ENCODE peak calls at places on chromosomes 3 and 15, in five cellular contexts. One of them, this sample, is unnamed.
A peak's percentile ranks its signal among the peaks of the same experiment; 100 is the strongest.

GRCh38 chr3:115254492-115255196 is 107.6 kb upstream of the ZBTB20 start:
- DNase-seq in upper lobe of right lung: peak; percentile 54
- DNase-seq in PC-9: no peak
- DNase-seq in hepatocyte: no peak
- DNase-seq in tibial artery: no peak
- DNase-seq in this sample: no peak

GRCh38 chr15:66505430-66505811 is 295 bp downstream of the ZWILCH start:
- DNase-seq in hepatocyte: no peak
- DNase-seq in tibial artery: no peak
- DNase-seq in upper lobe of right lung: no peak
- DNase-seq in PC-9: no peak
- DNase-seq in this sample: no peak

GRCh38 chr3:82000773-82001172 is 239.3 kb upstream of the GBE1 start:
- DNase-seq in upper lobe of right lung: no peak
- DNase-seq in PC-9: no peak
- DNase-seq in hepatocyte: no peak
- DNase-seq in tibial artery: no peak
- DNase-seq in this sample: no peak

GRCh38 chr15:81225161-81225671 is 28.5 kb downstream of the IL16 start:
- DNase-seq in PC-9: no peak
- DNase-seq in hepatocyte: no peak
- DNase-seq in upper lobe of right lung: peak; percentile 71
- DNase-seq in tibial artery: peak; percentile 78
- DNase-seq in this sample: no peak

GRCh38 chr15:77535845-77536244 is 96.9 kb downstream of the LINGO1 start:
- DNase-seq in upper lobe of right lung: peak; percentile 15
- DNase-seq in PC-9: no peak
- DNase-seq in hepatocyte: no peak
- DNase-seq in tibial artery: no peak
- DNase-seq in this sample: no peak

GRCh38 chr3:24829011-24829581 is 334.4 kb upstream of the THRB start:
- DNase-seq in PC-9: no peak
- DNase-seq in hepatocyte: peak; percentile 78
- DNase-seq in tibial artery: no peak
- DNase-seq in upper lobe of right lung: peak; percentile 81
- DNase-seq in this sample: no peak

GRCh38 chr3:152405915-152406802 is 137.4 kb downstream of the MBNL1 start:
- DNase-seq in PC-9: peak; percentile 83
- DNase-seq in hepatocyte: peak; percentile 28
- DNase-seq in tibial artery: no peak
- DNase-seq in upper lobe of right lung: no peak
- DNase-seq in this sample: no peak

GRCh38 chr15:77415450-77416448 is 4.2 kb downstream of the PEAK1 start:
- DNase-seq in hepatocyte: no peak
- DNase-seq in tibial artery: peak; percentile 68
- DNase-seq in upper lobe of right lung: no peak
- DNase-seq in PC-9: no peak
- DNase-seq in this sample: no peak

GRCh38 chr3:62134061-62134496 is 239.3 kb downstream of the FEZF2 start:
- DNase-seq in PC-9: peak; percentile 62
- DNase-seq in tibial artery: peak; percentile 39
- DNase-seq in upper lobe of right lung: no peak
- DNase-seq in hepatocyte: no peak
- DNase-seq in this sample: no peak

GRCh38 chr3:23807161-23808015 is 1.6 kb downstream of the UBE2E1 start:
- DNase-seq in upper lobe of right lung: no peak
- DNase-seq in hepatocyte: peak; percentile 8
- DNase-seq in PC-9: no peak
- DNase-seq in tibial artery: peak; percentile 23
- DNase-seq in this sample: no peak

GRCh38 chr3:34948431-34948971 is 690.8 kb upstream of the ARPP21 start:
- DNase-seq in hepatocyte: no peak
- DNase-seq in tibial artery: no peak
- DNase-seq in upper lobe of right lung: no peak
- DNase-seq in PC-9: no peak
- DNase-seq in this sample: no peak

GRCh38 chr15:91627473-91628309 is 225.8 kb upstream of the SLCO3A1 start:
- DNase-seq in tibial artery: no peak
- DNase-seq in hepatocyte: peak; percentile 8
- DNase-seq in PC-9: peak; percentile 46
- DNase-seq in upper lobe of right lung: no peak
- DNase-seq in this sample: no peak

GRCh38 chr3:172512363-172512762 is 10.9 kb downstream of the TNFSF10 start:
- DNase-seq in tibial artery: peak; percentile 64
- DNase-seq in upper lobe of right lung: peak; percentile 86
- DNase-seq in PC-9: no peak
- DNase-seq in hepatocyte: no peak
- DNase-seq in this sample: no peak

GRCh38 chr15:42120285-42120684 is 25.9 kb upstream of the PLA2G4D start:
- DNase-seq in PC-9: no peak
- DNase-seq in tibial artery: no peak
- DNase-seq in upper lobe of right lung: no peak
- DNase-seq in hepatocyte: no peak
- DNase-seq in this sample: no peak

GRCh38 chr15:57736591-57736990 is 30.1 kb downstream of the POLR2M start:
- DNase-seq in PC-9: no peak
- DNase-seq in tibial artery: no peak
- DNase-seq in hepatocyte: no peak
- DNase-seq in upper lobe of right lung: no peak
- DNase-seq in this sample: no peak

GRCh38 chr15:55774113-55774970 is 31.4 kb upstream of the PRTG start:
- DNase-seq in tibial artery: peak; percentile 33
- DNase-seq in hepatocyte: peak; percentile 44
- DNase-seq in upper lobe of right lung: no peak
- DNase-seq in PC-9: no peak
- DNase-seq in this sample: no peak

GRCh38 chr3:48952510-48953118 is 34.0 kb downstream of the ARIH2 start:
- DNase-seq in hepatocyte: peak; percentile 56
- DNase-seq in PC-9: no peak
- DNase-seq in tibial artery: no peak
- DNase-seq in upper lobe of right lung: no peak
- DNase-seq in this sample: peak; percentile 11

GRCh38 chr3:149481491-149481890 is 7.0 kb downstream of the TM4SF4 start:
- DNase-seq in tibial artery: no peak
- DNase-seq in upper lobe of right lung: no peak
- DNase-seq in PC-9: no peak
- DNase-seq in hepatocyte: no peak
- DNase-seq in this sample: no peak

DNA sequence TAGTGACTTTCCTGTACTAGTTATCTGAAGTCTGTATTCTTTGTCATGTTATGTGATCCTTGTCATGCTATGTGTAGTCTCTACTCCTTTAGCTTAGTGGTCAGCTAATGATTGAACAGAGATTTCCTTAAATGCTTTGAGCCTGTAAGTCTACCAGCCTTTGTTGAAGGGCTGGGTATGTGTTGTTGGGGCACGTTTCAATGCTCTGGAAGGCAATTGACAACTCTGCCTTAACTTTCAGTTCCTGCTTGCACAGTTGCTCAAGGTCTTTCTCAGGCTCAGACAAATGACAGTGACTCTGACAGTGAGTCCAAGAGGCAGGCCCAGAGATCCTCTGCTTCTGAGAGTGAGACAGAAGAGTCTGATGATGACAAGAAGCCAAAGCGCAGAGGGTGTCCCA is 89.3 kb downstream of the CHD2 start:
- DNase-seq in hepatocyte: no peak
- DNase-seq in PC-9: no peak
- DNase-seq in upper lobe of right lung: no peak
- DNase-seq in tibial artery: no peak
- DNase-seq in this sample: no peak
- H3K27ac ChIP-seq in hepatocyte: no peak overlapping the region
- H3K27ac ChIP-seq in PC-9: no peak overlapping the region
- H3K27ac ChIP-seq in upper lobe of right lung: no peak overlapping the region
- H3K27ac ChIP-seq in tibial artery: no peak overlapping the region
- H3K27ac ChIP-seq in this sample: no peak overlapping the region

GRCh38 chr15:61834076-61834697 is 226.1 kb downstream of the VPS13C start:
- DNase-seq in hepatocyte: peak; percentile 89
- DNase-seq in PC-9: peak; percentile 47
- DNase-seq in tibial artery: peak; percentile 88
- DNase-seq in upper lobe of right lung: peak; percentile 87
- DNase-seq in this sample: peak; percentile 41
- TF ChIP-seq CTCF in hepatocyte: peak; percentile 92
- TF ChIP-seq CTCF in PC-9: peak; percentile 89
- TF ChIP-seq CTCF in tibial artery: peak; percentile 91
- TF ChIP-seq CTCF in upper lobe of right lung: peak; percentile 98
- TF ChIP-seq CTCF in this sample: peak; percentile 92

GRCh38 chr3:142523921-142524566 is 54.5 kb downstream of the ATR start:
- DNase-seq in hepatocyte: no peak
- DNase-seq in upper lobe of right lung: no peak
- DNase-seq in PC-9: no peak
- DNase-seq in tibial artery: no peak
- DNase-seq in this sample: no peak
- H3K27me3 ChIP-seq in hepatocyte: no peaks in the 10 kb centered on the region
- H3K27me3 ChIP-seq in upper lobe of right lung: no peaks in the 10 kb centered on the region
- H3K27me3 ChIP-seq in PC-9: no peaks in the 10 kb centered on the region
- H3K27me3 ChIP-seq in tibial artery: no peaks in the 10 kb centered on the region
- H3K27me3 ChIP-seq in this sample: no peaks in the 10 kb centered on the region

GRCh38 chr3:138361561-138361971 is 13.2 kb downstream of the MRAS start:
- DNase-seq in PC-9: no peak
- DNase-seq in tibial artery: no peak
- DNase-seq in hepatocyte: no peak
- DNase-seq in upper lobe of right lung: peak; percentile 39
- DNase-seq in this sample: no peak

GRCh38 chr3:138359137-138359536 is 10.8 kb downstream of the MRAS start:
- DNase-seq in tibial artery: no peak
- DNase-seq in hepatocyte: no peak
- DNase-seq in PC-9: no peak
- DNase-seq in upper lobe of right lung: no peak
- DNase-seq in this sample: no peak

GRCh38 chr3:138361193-138361525 is 12.8 kb downstream of the MRAS start:
- DNase-seq in tibial artery: no peak
- DNase-seq in PC-9: no peak
- DNase-seq in hepatocyte: no peak
- DNase-seq in upper lobe of right lung: peak; percentile 30
- DNase-seq in this sample: no peak

GRCh38 chr3:138359549-138360271 is 11.3 kb downstream of the MRAS start:
- DNase-seq in hepatocyte: no peak
- DNase-seq in tibial artery: no peak
- DNase-seq in upper lobe of right lung: no peak
- DNase-seq in PC-9: no peak
- DNase-seq in this sample: no peak

GRCh38 chr3:138360272-138361192 is 12.2 kb downstream of the MRAS start:
- DNase-seq in tibial artery: no peak
- DNase-seq in PC-9: no peak
- DNase-seq in upper lobe of right lung: peak; percentile 27
- DNase-seq in hepatocyte: no peak
- DNase-seq in this sample: no peak
- H3K27ac ChIP-seq in tibial artery: no peak overlapping the region
- H3K27ac ChIP-seq in PC-9: no peak overlapping the region
- H3K27ac ChIP-seq in upper lobe of right lung: no peak overlapping the region
- H3K27ac ChIP-seq in hepatocyte: no peak overlapping the region
- H3K27ac ChIP-seq in this sample: no peak overlapping the region

GRCh38 chr3:46496745-46497555 is 826 bp upstream of the RTP3 start:
- DNase-seq in tibial artery: no peak
- DNase-seq in PC-9: no peak
- DNase-seq in hepatocyte: no peak
- DNase-seq in upper lobe of right lung: no peak
- DNase-seq in this sample: no peak
- TF ChIP-seq CTCF in tibial artery: no peak
- TF ChIP-seq CTCF in PC-9: peak; percentile 49
- TF ChIP-seq CTCF in hepatocyte: peak; percentile 27
- TF ChIP-seq CTCF in upper lobe of right lung: peak; percentile 35
- TF ChIP-seq CTCF in this sample: peak; percentile 65

DNA sequence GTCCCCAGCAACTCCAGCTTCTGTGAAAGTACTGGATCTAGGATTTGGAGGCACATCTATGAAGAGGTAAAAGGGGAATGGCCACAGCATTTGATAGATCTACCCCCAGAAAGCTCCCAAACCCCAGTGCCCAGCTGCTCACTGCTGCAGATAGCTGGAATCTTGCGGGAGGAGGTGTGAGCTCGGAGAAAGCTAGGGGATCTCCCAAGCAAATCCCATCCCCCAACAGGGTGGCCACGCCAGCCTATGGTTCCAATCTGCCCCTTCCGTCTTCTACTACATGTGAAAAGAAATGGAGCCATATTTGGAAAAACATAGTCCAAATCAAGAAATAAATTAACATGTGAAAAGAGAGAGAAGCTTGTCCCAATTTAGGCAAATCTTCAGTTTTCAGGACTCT is 42.0 kb downstream of the SEMA5B start:
- DNase-seq in upper lobe of right lung: no peak
- DNase-seq in hepatocyte: no peak
- DNase-seq in PC-9: no peak
- DNase-seq in tibial artery: no peak
- DNase-seq in this sample: no peak
- H3K27me3 ChIP-seq in upper lobe of right lung: peaks cover under 1% of the 10 kb centered on the region
- H3K27me3 ChIP-seq in hepatocyte: peaks cover 10% of the 10 kb centered on the region
- H3K27me3 ChIP-seq in PC-9: peaks cover 33% of the 10 kb centered on the region
- H3K27me3 ChIP-seq in tibial artery: no peaks in the 10 kb centered on the region
- H3K27me3 ChIP-seq in this sample: peaks cover 73% of the 10 kb centered on the region

GRCh38 chr3:71444861-71445259 is 138.7 kb downstream of the FOXP1 start:
- DNase-seq in upper lobe of right lung: no peak
- DNase-seq in PC-9: no peak
- DNase-seq in hepatocyte: no peak
- DNase-seq in tibial artery: no peak
- DNase-seq in this sample: no peak

GRCh38 chr3:71447803-71448202 is 135.7 kb downstream of the FOXP1 start:
- DNase-seq in PC-9: no peak
- DNase-seq in tibial artery: no peak
- DNase-seq in upper lobe of right lung: no peak
- DNase-seq in hepatocyte: no peak
- DNase-seq in this sample: peak; percentile 74

GRCh38 chr3:71446260-71446659 is 137.3 kb downstream of the FOXP1 start:
- DNase-seq in upper lobe of right lung: no peak
- DNase-seq in tibial artery: no peak
- DNase-seq in PC-9: no peak
- DNase-seq in hepatocyte: no peak
- DNase-seq in this sample: no peak

GRCh38 chr3:71446734-71447133 is 136.8 kb downstream of the FOXP1 start:
- DNase-seq in hepatocyte: no peak
- DNase-seq in upper lobe of right lung: no peak
- DNase-seq in PC-9: no peak
- DNase-seq in tibial artery: no peak
- DNase-seq in this sample: no peak

DNA sequence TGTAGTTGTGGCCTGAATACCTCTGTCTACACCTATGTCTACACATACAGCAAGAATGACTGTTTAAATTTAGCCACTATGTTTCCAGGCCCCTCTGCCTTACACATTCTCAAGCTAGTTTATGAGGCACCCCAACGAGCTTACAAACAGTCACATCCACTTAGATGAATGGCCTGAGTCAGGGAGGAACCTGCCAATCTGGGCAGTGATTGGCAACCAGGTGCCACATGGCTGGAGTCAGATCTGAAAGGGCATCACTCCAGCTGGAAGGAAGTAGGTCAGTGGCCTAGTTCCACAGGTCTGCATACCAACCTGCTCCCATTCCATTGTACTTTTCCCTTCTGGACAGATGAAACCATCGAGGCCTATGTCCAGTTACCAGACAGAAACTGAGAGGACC is 136.3 kb downstream of the FOXP1 start:
- DNase-seq in tibial artery: no peak
- DNase-seq in PC-9: no peak
- DNase-seq in upper lobe of right lung: no peak
- DNase-seq in hepatocyte: no peak
- DNase-seq in this sample: no peak
- H3K27ac ChIP-seq in tibial artery: no peak overlapping the region
- H3K27ac ChIP-seq in PC-9: no peak overlapping the region
- H3K27ac ChIP-seq in upper lobe of right lung: no peak overlapping the region
- H3K27ac ChIP-seq in hepatocyte: no peak overlapping the region
- H3K27ac ChIP-seq in this sample: no peak overlapping the region

This sample was measured in foreskin keratinocyte.